ENCODE peak calls at places on chromosomes 6 and 20, in five cellular contexts. W, L, V, X and D are unnamed samples. For H3K4me1, the result is how much of the 10 kb centered on the place peaks cover.

GRCh38 chr6:105536961-105537360 is 134.1 kb upstream of the PREP start:
- DNase-seq in V (no peak), W (no peak), X (no peak), L (no peak), D (no peak)

GRCh38 chr6:25251426-25251825 is 27.7 kb upstream of the CARMIL1 start:
- DNase-seq in W (no peak), V (no peak), L (no peak), X (no peak), D (no peak)

GRCh38 chr20:7926767-7927166 is 13.5 kb downstream of the HAO1 start:
- DNase-seq in V (no peak), L (peak), W (no peak), X (no peak), D (peak)

GRCh38 chr6:44457606-44458005 is 70.1 kb downstream of the CDC5L start:
- DNase-seq in W (no peak), L (no peak), X (no peak), V (no peak), D (no peak)

GRCh38 chr6:148401581-148401980 is 58.9 kb downstream of the SASH1 start:
- DNase-seq in X (no peak), W (no peak), V (no peak), L (no peak), D (no peak)

GRCh38 chr6:44851176-44851575 is 463.7 kb downstream of the CDC5L start:
- DNase-seq in W (no peak), L (no peak), V (peak), X (no peak), D (no peak)

GRCh38 chr6:27136978-27137814 is 110.3 kb upstream of the PRSS16 start:
- DNase-seq in W (no peak), X (no peak), V (no peak), L (no peak), D (no peak)

GRCh38 chr6:14857501-14857900 is 388.4 kb upstream of the JARID2 start:
- DNase-seq in V (no peak), X (peak), W (no peak), L (no peak), D (no peak)

GRCh38 chr20:43507150-43508080 is at the start of gene L3MBTL1:
- DNase-seq in X (peak), L (peak), W (no peak), V (no peak), D (peak)

GRCh38 chr20:37265152-37265551 is 3.5 kb upstream of the GHRH start:
- DNase-seq in X (no peak), L (no peak), V (no peak), W (no peak), D (no peak)

GRCh38 chr20:37263686-37264085 is 2.1 kb upstream of the GHRH start:
- DNase-seq in L (no peak), W (no peak), V (no peak), X (no peak), D (no peak)

GRCh38 chr20:37261714-37262113 is at the start of gene GHRH:
- DNase-seq in V (no peak), X (no peak), W (no peak), L (no peak), D (no peak)

GRCh38 chr20:37259865-37260264 is 1.7 kb downstream of the GHRH start:
- DNase-seq in V (no peak), L (no peak), W (no peak), X (no peak), D (no peak)

GRCh38 chr20:37262516-37262915 is 902 bp upstream of the GHRH start:
- DNase-seq in V (no peak), X (no peak), W (no peak), L (no peak), D (no peak)
- TF ChIP-seq POLR2A in V (no peak), X (no peak), W (no peak), L (no peak), D (no peak)

GRCh38 chr6:126333729-126334128 is 6.2 kb upstream of the CENPW start:
- DNase-seq in L (no peak), X (no peak), W (no peak), V (no peak), D (no peak)

GRCh38 chr6:126339796-126340750 is at the start of gene CENPW:
- DNase-seq in X (peak), W (peak), L (peak), V (peak), D (peak)

GRCh38 chr6:126335210-126335609 is 4.7 kb upstream of the CENPW start:
- DNase-seq in V (no peak), W (no peak), X (no peak), L (no peak), D (no peak)

GRCh38 chr6:126341126-126341525 is 1.2 kb downstream of the CENPW start:
- DNase-seq in W (no peak), L (no peak), X (no peak), V (no peak), D (no peak)

DNA sequence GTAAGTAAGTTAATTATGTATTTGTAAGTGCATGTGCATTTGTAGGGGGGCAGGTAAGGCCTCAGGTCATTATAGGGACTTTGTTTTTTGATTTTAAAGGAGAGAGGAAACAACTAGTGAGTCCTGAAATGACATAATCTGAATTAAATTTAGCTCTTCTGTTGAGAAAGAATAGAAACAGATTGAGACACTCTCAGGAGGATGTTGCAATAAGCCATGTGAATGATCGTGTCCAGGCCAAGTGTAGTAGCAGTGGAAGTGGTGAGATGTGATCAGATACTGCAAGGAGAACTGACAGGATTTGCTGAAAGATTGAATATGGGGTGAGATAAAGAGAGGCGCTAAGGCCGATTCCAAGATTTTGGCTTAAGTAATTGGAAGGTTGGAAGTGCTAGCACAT is 2.6 kb upstream of the CENPW start:
- DNase-seq in X (no peak), L (no peak), W (no peak), V (peak), D (no peak)
- H3K4me1 ChIP-seq in X (under half), L (under half), W (under half), V (under half), D (under half)

GRCh38 chr20:63031251-63032014 is 24.7 kb upstream of the BHLHE23 start:
- DNase-seq in W (no peak), X (peak), V (no peak), L (no peak), D (no peak)

GRCh38 chr20:63035284-63036185 is 28.8 kb upstream of the BHLHE23 start:
- DNase-seq in W (no peak), L (no peak), V (no peak), X (peak), D (no peak)

GRCh38 chr20:63032026-63032800 is 25.4 kb upstream of the BHLHE23 start:
- DNase-seq in V (no peak), W (no peak), X (peak), L (no peak), D (no peak)

GRCh38 chr20:63033635-63034510 is 27.1 kb upstream of the BHLHE23 start:
- DNase-seq in L (no peak), X (peak), V (no peak), W (no peak), D (no peak)

DNA sequence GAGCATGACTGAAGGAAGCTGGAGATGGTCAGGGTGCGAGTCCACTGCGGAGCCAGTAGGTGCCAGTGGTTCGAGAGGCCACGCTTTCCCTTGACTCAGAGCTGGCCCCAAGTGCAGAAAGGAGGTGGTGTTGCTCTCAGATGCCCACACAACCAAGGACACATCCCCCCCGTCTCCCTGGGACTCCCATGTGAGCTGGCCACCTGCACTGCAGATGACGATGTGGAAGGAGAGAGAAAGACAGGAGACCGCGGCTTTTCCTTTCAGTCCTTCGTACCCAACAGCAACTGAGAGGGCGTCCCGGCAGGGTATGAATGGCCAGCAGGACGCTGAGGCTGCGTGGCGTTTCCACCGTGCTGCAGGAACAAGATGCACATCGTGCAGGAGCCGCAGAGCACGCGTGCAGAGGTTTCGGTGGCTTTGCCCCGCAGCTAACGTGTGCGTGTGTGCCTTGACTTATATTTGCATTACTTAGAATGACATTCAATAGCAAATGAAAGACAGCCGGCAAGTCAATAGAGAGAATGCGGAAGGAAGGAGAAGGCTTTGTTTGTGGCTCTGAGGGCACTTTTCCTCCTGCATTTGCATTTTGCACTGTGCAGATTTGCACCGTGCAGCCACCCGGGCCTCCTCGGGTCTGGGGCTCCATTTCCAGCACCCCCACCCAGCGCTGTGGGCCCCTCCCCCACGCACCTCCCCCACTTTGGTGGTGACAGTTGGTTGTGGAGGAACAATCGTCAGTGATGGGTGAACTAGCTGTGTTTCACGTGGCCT is 26.3 kb upstream of the BHLHE23 start:
- DNase-seq in X (peak), L (no peak), W (no peak), V (no peak), D (no peak)
- H3K4me3 ChIP-seq in X (peak), L (no peak), W (no peak), V (no peak), D (no peak)

GRCh38 chr20:64027981-64028685 is 7.8 kb upstream of the C20orf204 start:
- DNase-seq in L (no peak), V (no peak), X (no peak), W (no peak), D (no peak)
- TF ChIP-seq POLR2A in L (no peak), V (no peak), X (no peak), W (no peak), D (no peak)

DNA sequence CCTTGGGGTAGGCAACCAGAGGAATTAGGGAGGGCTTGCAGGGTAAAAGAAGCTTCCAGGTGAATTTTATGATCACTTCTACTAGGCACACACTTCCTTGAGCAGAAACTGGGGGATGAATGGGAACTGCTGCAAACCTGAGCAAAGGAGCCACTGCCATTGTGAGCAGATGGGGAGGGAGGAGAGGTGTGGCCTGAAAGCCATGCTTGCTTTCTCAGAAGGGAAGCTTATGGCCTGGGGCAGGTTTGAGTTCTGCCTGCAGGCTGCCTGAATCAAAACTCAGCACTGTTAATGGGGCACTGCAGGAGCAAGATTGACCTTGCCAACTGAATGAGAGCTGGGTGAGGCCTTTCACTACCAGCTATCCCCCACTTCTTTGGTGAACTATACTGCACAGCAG is 328.1 kb downstream of the NKAIN2 start:
- DNase-seq in X (no peak), W (no peak), V (no peak), L (no peak), D (no peak)
- H3K4me1 ChIP-seq in X (under half), W (under half), V (under half), L (under half), D (under half)

DNA sequence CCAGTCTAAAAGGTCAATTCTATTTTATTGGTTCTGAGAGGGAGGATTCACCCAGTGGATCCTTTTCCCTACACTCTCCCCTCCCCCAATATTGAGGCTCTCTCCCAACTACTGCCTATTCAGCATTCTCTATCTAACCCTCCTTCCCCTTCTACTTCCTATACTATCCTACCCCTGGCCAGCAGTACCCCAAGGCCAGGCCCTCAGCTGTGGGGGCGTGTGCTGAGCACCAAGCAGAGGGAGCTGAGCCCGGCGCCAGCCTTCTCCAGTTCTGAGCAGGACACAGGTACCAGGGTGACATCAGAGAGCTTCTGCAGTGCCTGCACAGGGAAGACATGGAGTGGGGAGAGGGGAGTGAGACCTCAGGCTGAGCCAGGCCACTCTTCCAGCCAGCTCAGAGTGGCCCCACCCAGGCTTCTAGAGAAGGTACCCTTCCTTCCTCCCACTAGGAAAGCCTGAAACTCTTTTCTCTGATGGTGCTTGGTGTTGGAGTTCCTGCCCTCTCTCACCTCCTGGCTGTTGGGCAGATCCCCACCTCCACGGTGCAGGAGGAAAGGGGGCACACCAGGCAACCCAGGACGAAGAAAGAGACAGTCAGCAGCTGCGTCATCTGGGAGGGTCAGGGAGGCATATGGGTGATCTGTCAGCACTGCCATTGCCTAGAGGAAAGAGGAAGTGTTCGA is 1.9 kb downstream of the DDAH2 start:
- DNase-seq in V (no peak), L (no peak), W (no peak), X (peak), D (no peak)
- H3K4me3 ChIP-seq in V (no peak), L (no peak), W (no peak), X (no peak), D (no peak)

GRCh38 chr20:2101935-2102584 is 433 bp downstream of the STK35 start:
- DNase-seq in L (peak), X (peak), V (peak), W (peak), D (peak)
- TF ChIP-seq POLR2A in L (peak), X (no peak), V (no peak), W (peak), D (no peak)

GRCh38 chr20:32495949-32496348 is 89.2 kb downstream of the NOL4L start:
- DNase-seq in L (no peak), W (no peak), V (no peak), X (no peak), D (no peak)

GRCh38 chr20:32497589-32498224 is 87.4 kb downstream of the NOL4L start:
- DNase-seq in W (no peak), V (no peak), X (no peak), L (no peak), D (no peak)

GRCh38 chr20:32505723-32506473 is 79.2 kb downstream of the NOL4L start:
- DNase-seq in X (no peak), L (no peak), W (no peak), V (no peak), D (no peak)

GRCh38 chr20:32506721-32507120 is 78.4 kb downstream of the NOL4L start:
- DNase-seq in L (no peak), V (no peak), W (no peak), X (no peak), D (no peak)

DNA sequence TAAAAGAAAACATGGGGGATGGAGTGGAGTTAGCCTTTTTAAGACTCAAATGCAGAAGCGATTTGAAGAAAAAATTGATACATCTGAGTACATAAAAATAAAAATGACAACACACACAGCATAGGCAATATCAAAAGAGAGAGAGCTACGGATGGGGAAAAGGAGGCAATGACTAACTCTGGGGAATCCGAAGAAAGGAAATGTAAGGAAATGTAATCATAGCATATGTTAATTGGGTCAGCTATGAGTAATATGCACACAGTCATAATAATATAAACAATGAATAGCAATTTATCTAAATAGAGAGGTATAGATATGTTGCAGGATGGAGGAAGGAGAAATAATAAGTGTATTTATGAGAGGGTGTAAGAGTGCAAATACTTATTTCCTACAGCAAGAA is 83.4 kb downstream of the NOL4L start:
- DNase-seq in L (no peak), V (no peak), X (no peak), W (no peak), D (no peak)
- H3K4me1 ChIP-seq in L (under half), V (under half), X (under half), W (under half), D (under half)